ENCODE peak calls at places on chromosomes 13 and 19, in eight cellular contexts. I, L, R, X, W, K, C and J are unnamed samples.

GRCh38 chr13:62629618-62630017 is 1214.0 kb upstream of the PCDH20 start:
- DNase-seq in W (no peak), X (no peak), K (no peak), R (peak; percentile 85), I (no peak), C (no peak), L (no peak), J (no peak)

GRCh38 chr13:107665926-107666458 is 549.3 kb downstream of the LIG4 start:
- DNase-seq in X (no peak), C (no peak), W (no peak), I (no peak), L (no peak), R (no peak), K (no peak), J (no peak)

GRCh38 chr13:27293873-27294515 is 23.4 kb downstream of the RASL11A start:
- DNase-seq in K (no peak), L (no peak), W (no peak), I (no peak), R (no peak), C (no peak), X (no peak), J (no peak)

GRCh38 chr13:80473695-80474094 is 132.8 kb upstream of the SPRY2 start:
- DNase-seq in K (no peak), W (no peak), R (peak; percentile 12), I (no peak), X (peak; percentile 90), L (peak; percentile 64), C (no peak), J (peak; percentile 61)

GRCh38 chr19:4636761-4637160 is 2.6 kb upstream of the TNFAIP8L1 start:
- DNase-seq in K (no peak), I (no peak), W (no peak), L (no peak), X (no peak), R (no peak), C (no peak), J (no peak)

GRCh38 chr19:3073159-3073563 is 10.9 kb upstream of the TLE5 start:
- DNase-seq in L (peak; percentile 32), K (no peak), C (no peak), R (peak; percentile 48), X (peak; percentile 75), W (no peak), I (no peak), J (peak; percentile 48)

GRCh38 chr19:7228935-7229541 is 65.2 kb downstream of the INSR start:
- DNase-seq in C (no peak), K (no peak), W (no peak), I (no peak), L (no peak), R (no peak), X (no peak), J (no peak)

GRCh38 chr19:32489971-32490370 is 84.4 kb downstream of the DPY19L3 start:
- DNase-seq in I (no peak), W (no peak), L (no peak), C (no peak), X (peak; percentile 24), K (no peak), R (no peak), J (no peak)

GRCh38 chr19:13089139-13089856 is 13.4 kb downstream of the LYL1 start:
- DNase-seq in I (no peak), C (no peak), W (no peak), R (no peak), K (no peak), X (no peak), L (no peak), J (no peak)

GRCh38 chr19:10644351-10645007 is 9.7 kb upstream of the ILF3 start:
- DNase-seq in W (peak; percentile 69), C (peak; percentile 84), R (peak; percentile 86), K (peak; percentile 79), L (peak; percentile 61), X (peak; percentile 84), I (peak; percentile 87), J (peak; percentile 88)

GRCh38 chr13:74443623-74444022 is 309.4 kb upstream of the KLF12 start:
- DNase-seq in W (no peak), C (no peak), K (no peak), L (peak; percentile 80), X (peak; percentile 88), R (no peak), I (no peak), J (peak; percentile 89)